ENCODE peak calls at places on chromosomes 16 and 17, in four cellular contexts. F is IMR-90, C is mammary epithelial cell, X is colonic mucosa. Y is an unnamed sample.

GRCh38 chr16:57797526-57798266 is 4.6 kb downstream of the KIFC3 start:
- DNase-seq in X (peak; percentile 57), C (peak; percentile 80), F (no peak), Y (no peak)

GRCh38 chr16:4419402-4419801 is 3.0 kb upstream of the CORO7 start:
- DNase-seq in F (no peak), X (no peak), C (no peak), Y (no peak)

GRCh38 chr17:56393156-56393555 is 200.3 kb upstream of the NOG start:
- DNase-seq in F (no peak), C (no peak), X (no peak), Y (no peak)

GRCh38 chr16:11190585-11191565 is 65.1 kb downstream of the SOCS1 start:
- DNase-seq in X (no peak), F (peak; percentile 62), C (peak; percentile 39), Y (no peak)

GRCh38 chr16:48613061-48613957 is 3.3 kb upstream of the N4BP1 start:
- DNase-seq in X (peak; percentile 58), C (peak; percentile 11), F (peak; percentile 90), Y (peak; percentile 64)

GRCh38 chr17:49944451-49944850 is 24.5 kb upstream of the DLX4 start:
- DNase-seq in F (no peak), C (no peak), X (no peak), Y (no peak)

GRCh38 chr16:12498077-12498476 is 305.6 kb downstream of the CPPED1 start:
- DNase-seq in C (no peak), X (no peak), F (no peak), Y (no peak)

GRCh38 chr17:75153854-75154194 is 488 bp downstream of the JPT1 start:
- DNase-seq in X (no peak), C (no peak), F (no peak), Y (peak; percentile 56)

GRCh38 chr16:82368041-82368440 is 198.0 kb upstream of the MPHOSPH6 start:
- DNase-seq in X (peak; percentile 27), F (peak; percentile 32), C (peak; percentile 12), Y (peak; percentile 28)

GRCh38 chr17:66786101-66786500 is 48.8 kb upstream of the CACNG5 start:
- DNase-seq in C (no peak), X (no peak), F (no peak), Y (no peak)

GRCh38 chr17:66782866-66783265 is 52.1 kb upstream of the CACNG5 start:
- DNase-seq in C (no peak), X (no peak), F (no peak), Y (no peak)

GRCh38 chr17:66787914-66788313 is 47.0 kb upstream of the CACNG5 start:
- DNase-seq in F (no peak), X (no peak), C (no peak), Y (no peak)

GRCh38 chr17:66783656-66784381 is 51.1 kb upstream of the CACNG5 start:
- DNase-seq in X (no peak), C (no peak), F (no peak), Y (no peak)

DNA sequence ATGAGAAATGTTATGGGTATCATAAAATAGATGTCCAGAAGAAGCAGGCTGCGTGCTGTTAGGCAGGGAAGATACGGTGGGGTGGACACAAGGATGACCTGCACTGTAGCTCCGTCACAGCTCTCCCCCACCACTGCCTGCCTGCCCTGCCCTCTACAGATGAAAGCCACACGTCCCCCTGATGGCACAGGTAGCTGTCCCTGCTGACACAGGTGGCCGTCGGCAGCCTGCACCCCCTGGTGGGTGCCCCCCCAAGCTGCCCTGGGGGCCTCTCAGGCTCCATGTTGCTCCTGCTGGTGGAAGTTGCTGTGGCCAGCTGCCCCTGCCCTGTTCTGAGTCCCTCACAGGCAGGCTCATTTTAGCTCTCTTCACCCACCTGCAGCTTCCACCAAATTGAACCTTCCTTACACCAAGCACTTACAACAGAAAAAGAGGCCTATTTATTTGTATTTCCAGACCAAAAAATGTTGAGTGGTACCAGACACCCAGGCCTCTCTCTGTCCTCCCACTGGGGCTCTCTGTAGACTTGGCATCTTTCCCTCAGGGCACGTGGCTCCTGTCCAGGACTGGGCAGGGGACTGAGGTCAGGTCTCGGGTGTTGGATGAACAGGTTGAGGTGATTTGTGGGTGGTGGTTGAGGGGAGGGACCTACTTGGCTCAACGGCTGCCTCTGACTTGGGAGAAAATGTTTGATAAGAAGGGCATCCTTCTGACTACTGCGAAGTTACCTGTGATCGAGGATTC is 50.1 kb upstream of the CACNG5 start:
- DNase-seq in C (no peak), X (no peak), F (no peak), Y (no peak)
- H3K4me3 ChIP-seq in C (no peak overlapping the region), X (no peak overlapping the region), F (no peak overlapping the region), Y (no peak overlapping the region)

DNA sequence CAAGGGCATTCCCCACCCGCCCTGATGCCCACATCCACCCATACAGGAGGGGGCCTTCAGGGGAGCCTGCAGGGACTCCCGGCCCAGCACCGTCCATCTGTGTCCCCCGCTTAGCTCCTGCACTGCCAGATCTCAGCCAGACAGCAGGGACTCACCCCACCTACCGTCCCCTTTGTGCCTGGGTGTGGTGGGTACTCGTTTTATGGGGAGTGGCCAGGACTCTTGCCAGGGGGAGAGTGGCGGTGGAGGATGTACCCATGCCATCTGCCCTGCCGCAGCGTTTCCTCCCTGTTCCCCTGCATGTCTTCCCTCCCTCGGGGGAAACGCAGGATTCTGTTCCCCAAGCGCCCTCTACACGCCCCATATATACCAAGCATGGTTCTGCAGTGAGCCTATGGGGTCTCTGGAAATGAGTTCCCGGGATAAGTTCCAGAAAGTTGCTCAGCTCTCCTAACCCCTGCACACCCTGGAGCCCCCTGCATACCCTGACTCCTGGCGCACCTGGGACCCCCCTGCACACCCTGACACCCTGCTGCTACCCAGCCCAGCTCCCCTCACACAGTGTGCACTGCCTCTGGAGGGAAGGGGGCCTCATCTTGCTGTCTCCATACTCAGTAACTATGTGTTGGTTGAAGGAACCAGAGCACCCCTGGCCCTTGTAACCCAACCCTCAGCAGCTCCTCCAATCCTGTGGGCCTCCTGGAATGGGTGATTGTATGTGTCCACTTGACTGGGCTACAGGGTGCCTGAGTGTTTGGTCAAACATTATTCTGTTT is 4.2 kb upstream of the MAFG start:
- DNase-seq in C (no peak), X (no peak), F (no peak), Y (no peak)
- H3K9ac ChIP-seq in C (no peak overlapping the region), X (no peak overlapping the region), F (no peak overlapping the region), Y (no peak overlapping the region)

GRCh38 chr17:43958953-43959352 is 5.2 kb upstream of the PYY start:
- DNase-seq in C (peak; percentile 32), F (peak; percentile 55), X (no peak), Y (no peak)
- H3K4me1 ChIP-seq in C (no peaks in the 10 kb centered on the region), F (no peaks in the 10 kb centered on the region), X (no peaks in the 10 kb centered on the region), Y (no peaks in the 10 kb centered on the region)

GRCh38 chr17:42744283-42744805 is 496 bp downstream of the EZH1 start:
- DNase-seq in F (peak; percentile 41), X (peak; percentile 79), C (peak; percentile 76), Y (peak; percentile 63)

GRCh38 chr17:42743595-42744282 is 1.1 kb downstream of the EZH1 start:
- DNase-seq in F (no peak), X (no peak), C (no peak), Y (no peak)

GRCh38 chr17:42744806-42745617 is at the start of gene EZH1:
- DNase-seq in C (peak; percentile 88), F (peak; percentile 86), X (peak; percentile 89), Y (peak; percentile 98)

GRCh38 chr17:42740699-42741098 is 4.1 kb downstream of the EZH1 start:
- DNase-seq in F (no peak), X (no peak), C (no peak), Y (no peak)
- H3K4me3 ChIP-seq in F (no peak overlapping the region), X (no peak overlapping the region), C (no peak overlapping the region), Y (no peak overlapping the region)

GRCh38 chr17:1555618-1556471 is 6.7 kb downstream of the PITPNA start:
- DNase-seq in C (no peak), X (peak; percentile 63), F (no peak), Y (no peak)

GRCh38 chr17:1551741-1552140 is 10.9 kb downstream of the PITPNA start:
- DNase-seq in F (no peak), C (no peak), X (no peak), Y (no peak)

GRCh38 chr17:1553354-1554266 is 9.0 kb downstream of the PITPNA start:
- DNase-seq in C (no peak), F (no peak), X (no peak), Y (no peak)

GRCh38 chr17:1554751-1555617 is 7.6 kb downstream of the PITPNA start:
- DNase-seq in X (no peak), F (no peak), C (no peak), Y (no peak)

DNA sequence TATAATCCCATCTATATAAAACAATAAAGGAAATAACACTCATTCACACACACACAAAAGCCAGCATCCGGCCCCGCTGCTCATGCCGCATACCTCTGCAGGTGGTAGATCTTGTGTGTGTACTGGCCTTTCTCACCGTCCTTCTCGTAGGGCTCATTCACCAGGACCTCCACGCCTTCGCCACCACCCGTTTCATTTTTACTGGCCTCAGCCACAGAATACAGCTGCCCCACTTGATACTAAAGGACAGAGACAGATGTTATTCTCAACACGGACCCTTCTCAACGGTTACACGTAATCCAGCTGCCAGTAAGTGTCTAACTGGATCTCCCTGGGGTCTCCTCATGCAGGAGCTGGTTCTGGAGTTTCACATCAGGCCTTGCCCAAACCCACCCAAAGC is 9.7 kb downstream of the PITPNA start:
- DNase-seq in C (no peak), F (no peak), X (no peak), Y (no peak)
- H3K9ac ChIP-seq in C (no peak overlapping the region), F (no peak overlapping the region), X (no peak overlapping the region), Y (no peak overlapping the region)

GRCh38 chr17:39169518-39169917 is 3.6 kb upstream of the ARL5C start:
- DNase-seq in X (no peak), F (no peak), C (no peak), Y (no peak)

GRCh38 chr17:39166437-39167335 is 725 bp upstream of the ARL5C start:
- DNase-seq in F (no peak), C (no peak), X (no peak), Y (no peak)

GRCh38 chr17:39165844-39166349 is at the start of gene ARL5C:
- DNase-seq in C (no peak), X (no peak), F (no peak), Y (no peak)

GRCh38 chr17:39169101-39169500 is 3.1 kb upstream of the ARL5C start:
- DNase-seq in F (no peak), X (no peak), C (no peak), Y (no peak)

GRCh38 chr17:39167492-39167891 is 1.5 kb upstream of the ARL5C start:
- DNase-seq in X (no peak), F (no peak), C (no peak), Y (peak; percentile 22)
- H3K4me1 ChIP-seq in X (peaks cover 4% of the 10 kb centered on the region), F (peaks cover 3% of the 10 kb centered on the region), C (peaks cover 10% of the 10 kb centered on the region), Y (peaks cover 12% of the 10 kb centered on the region)

GRCh38 chr17:3964203-3965122 is at the start of gene ATP2A3:
- DNase-seq in C (no peak), F (no peak), X (peak; percentile 84), Y (peak; percentile 43)
- H3K4me3 ChIP-seq in C (peak within 1 kb of the TSS; percentile 21), F (peak within 1 kb of the TSS; percentile 60), X (peak within 1 kb of the TSS; percentile 76), Y (peak within 1 kb of the TSS; percentile 68)